ENCODE peak calls at places on chromosomes 3 and 15, in six cellular contexts. One of them, this sample, is unnamed.

GRCh38 chr3:23431759-23432158 is 228.6 kb downstream of the UBE2E2 start:
- DNase-seq in cardiac fibroblast: peak
- DNase-seq in heart left ventricle: no peak
- DNase-seq in cardiac muscle cell: no peak
- DNase-seq in SK-N-SH: no peak
- DNase-seq in foreskin fibroblast: no peak
- DNase-seq in this sample: no peak

GRCh38 chr3:126180477-126181397 is at the start of gene ALDH1L1:
- DNase-seq in heart left ventricle: peak
- DNase-seq in foreskin fibroblast: peak
- DNase-seq in SK-N-SH: peak
- DNase-seq in cardiac muscle cell: peak
- DNase-seq in cardiac fibroblast: peak
- DNase-seq in this sample: peak

GRCh38 chr15:56058986-56059385 is 65.6 kb upstream of the NEDD4 start:
- DNase-seq in cardiac muscle cell: no peak
- DNase-seq in heart left ventricle: no peak
- DNase-seq in foreskin fibroblast: no peak
- DNase-seq in SK-N-SH: no peak
- DNase-seq in cardiac fibroblast: no peak
- DNase-seq in this sample: no peak

GRCh38 chr15:52466716-52467115 is 62.0 kb downstream of the MYO5A start:
- DNase-seq in SK-N-SH: no peak
- DNase-seq in cardiac muscle cell: no peak
- DNase-seq in foreskin fibroblast: no peak
- DNase-seq in cardiac fibroblast: no peak
- DNase-seq in heart left ventricle: no peak
- DNase-seq in this sample: no peak

GRCh38 chr15:77870195-77871065 is 207.1 kb downstream of the TBC1D2B start:
- DNase-seq in foreskin fibroblast: peak
- DNase-seq in cardiac muscle cell: peak
- DNase-seq in heart left ventricle: peak
- DNase-seq in cardiac fibroblast: peak
- DNase-seq in SK-N-SH: peak
- DNase-seq in this sample: peak

GRCh38 chr15:75368689-75369239 is 357 bp upstream of the MAN2C1 start:
- DNase-seq in foreskin fibroblast: peak
- DNase-seq in cardiac muscle cell: no peak
- DNase-seq in SK-N-SH: peak
- DNase-seq in cardiac fibroblast: no peak
- DNase-seq in heart left ventricle: no peak
- DNase-seq in this sample: no peak

GRCh38 chr3:181362378-181362777 is 349.3 kb upstream of the SOX2 start:
- DNase-seq in cardiac muscle cell: no peak
- DNase-seq in heart left ventricle: no peak
- DNase-seq in SK-N-SH: no peak
- DNase-seq in cardiac fibroblast: no peak
- DNase-seq in foreskin fibroblast: no peak
- DNase-seq in this sample: peak

GRCh38 chr15:24150542-24150941 is 463.4 kb upstream of the NDN start:
- DNase-seq in heart left ventricle: no peak
- DNase-seq in cardiac fibroblast: no peak
- DNase-seq in SK-N-SH: no peak
- DNase-seq in foreskin fibroblast: no peak
- DNase-seq in cardiac muscle cell: no peak
- DNase-seq in this sample: no peak

GRCh38 chr3:14124223-14124614 is 451 bp downstream of the CHCHD4 start:
- DNase-seq in cardiac fibroblast: peak
- DNase-seq in SK-N-SH: peak
- DNase-seq in foreskin fibroblast: peak
- DNase-seq in heart left ventricle: peak
- DNase-seq in cardiac muscle cell: peak
- DNase-seq in this sample: no peak

GRCh38 chr3:139523166-139523565 is 16.4 kb downstream of the RBP1 start:
- DNase-seq in foreskin fibroblast: no peak
- DNase-seq in heart left ventricle: no peak
- DNase-seq in SK-N-SH: no peak
- DNase-seq in cardiac fibroblast: no peak
- DNase-seq in cardiac muscle cell: no peak
- DNase-seq in this sample: no peak
- TF ChIP-seq CTCF in foreskin fibroblast: no peak
- TF ChIP-seq CTCF in heart left ventricle: no peak
- TF ChIP-seq CTCF in SK-N-SH: no peak
- TF ChIP-seq CTCF in cardiac fibroblast: no peak
- TF ChIP-seq CTCF in cardiac muscle cell: no peak
- TF ChIP-seq CTCF in this sample: no peak

DNA sequence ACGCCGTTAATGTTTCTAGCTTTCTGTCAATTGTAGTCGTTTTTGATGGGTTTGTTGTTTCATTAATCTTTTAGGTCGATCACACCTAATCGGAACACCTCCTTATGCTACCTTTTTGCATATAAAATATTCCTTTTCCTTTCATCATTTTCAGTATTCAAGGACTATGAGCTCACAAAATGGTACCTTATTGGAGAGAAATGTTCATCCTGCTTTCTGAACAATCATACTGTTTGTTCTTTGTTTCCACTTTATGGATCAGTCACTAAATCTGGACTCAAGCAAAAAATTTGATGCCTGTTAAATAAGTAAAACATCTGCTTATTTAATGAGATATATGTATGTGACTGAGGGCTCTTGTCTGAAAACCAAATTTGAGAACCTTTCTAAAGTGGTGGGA is 1.1 kb downstream of the KIF15 start:
- DNase-seq in cardiac fibroblast: peak
- DNase-seq in SK-N-SH: no peak
- DNase-seq in cardiac muscle cell: no peak
- DNase-seq in heart left ventricle: no peak
- DNase-seq in foreskin fibroblast: no peak
- DNase-seq in this sample: no peak
- H3K4me3 ChIP-seq in cardiac fibroblast: peak
- H3K4me3 ChIP-seq in SK-N-SH: peak
- H3K4me3 ChIP-seq in cardiac muscle cell: peak
- H3K4me3 ChIP-seq in heart left ventricle: no peak
- H3K4me3 ChIP-seq in foreskin fibroblast: peak
- H3K4me3 ChIP-seq in this sample: peak

DNA sequence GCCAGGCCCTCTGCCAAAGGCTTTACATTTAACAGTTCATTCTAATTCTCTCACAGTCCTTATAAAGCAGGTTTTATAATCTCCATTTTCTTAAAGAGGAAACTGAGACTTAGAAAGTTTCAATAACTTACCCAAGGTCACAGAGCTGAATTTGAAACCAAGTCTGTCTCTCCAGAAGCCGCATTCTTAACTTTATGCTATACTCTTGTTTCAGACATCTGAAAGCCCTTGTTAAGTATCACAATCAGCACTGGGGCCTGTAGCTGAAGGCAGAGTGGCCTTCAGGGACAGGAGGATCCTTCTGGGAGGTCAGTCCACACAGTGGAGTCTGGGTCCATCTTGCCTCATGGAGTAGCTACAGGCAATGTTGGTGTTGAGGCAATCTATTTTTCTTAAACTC is 27.9 kb downstream of the LRRN1 start:
- DNase-seq in cardiac fibroblast: no peak
- DNase-seq in heart left ventricle: no peak
- DNase-seq in foreskin fibroblast: no peak
- DNase-seq in cardiac muscle cell: no peak
- DNase-seq in SK-N-SH: no peak
- DNase-seq in this sample: no peak
- TF ChIP-seq CTCF in cardiac fibroblast: no peak
- TF ChIP-seq CTCF in heart left ventricle: no peak
- TF ChIP-seq CTCF in foreskin fibroblast: no peak
- TF ChIP-seq CTCF in cardiac muscle cell: no peak
- TF ChIP-seq CTCF in SK-N-SH: no peak
- TF ChIP-seq CTCF in this sample: no peak

GRCh38 chr3:24829011-24829581 is 334.4 kb upstream of the THRB start:
- DNase-seq in cardiac muscle cell: peak
- DNase-seq in foreskin fibroblast: peak
- DNase-seq in heart left ventricle: peak
- DNase-seq in cardiac fibroblast: no peak
- DNase-seq in SK-N-SH: peak
- DNase-seq in this sample: no peak
- H3K4me3 ChIP-seq in cardiac muscle cell: peak
- H3K4me3 ChIP-seq in foreskin fibroblast: no peak
- H3K4me3 ChIP-seq in heart left ventricle: peak
- H3K4me3 ChIP-seq in cardiac fibroblast: peak
- H3K4me3 ChIP-seq in SK-N-SH: peak
- H3K4me3 ChIP-seq in this sample: peak

DNA sequence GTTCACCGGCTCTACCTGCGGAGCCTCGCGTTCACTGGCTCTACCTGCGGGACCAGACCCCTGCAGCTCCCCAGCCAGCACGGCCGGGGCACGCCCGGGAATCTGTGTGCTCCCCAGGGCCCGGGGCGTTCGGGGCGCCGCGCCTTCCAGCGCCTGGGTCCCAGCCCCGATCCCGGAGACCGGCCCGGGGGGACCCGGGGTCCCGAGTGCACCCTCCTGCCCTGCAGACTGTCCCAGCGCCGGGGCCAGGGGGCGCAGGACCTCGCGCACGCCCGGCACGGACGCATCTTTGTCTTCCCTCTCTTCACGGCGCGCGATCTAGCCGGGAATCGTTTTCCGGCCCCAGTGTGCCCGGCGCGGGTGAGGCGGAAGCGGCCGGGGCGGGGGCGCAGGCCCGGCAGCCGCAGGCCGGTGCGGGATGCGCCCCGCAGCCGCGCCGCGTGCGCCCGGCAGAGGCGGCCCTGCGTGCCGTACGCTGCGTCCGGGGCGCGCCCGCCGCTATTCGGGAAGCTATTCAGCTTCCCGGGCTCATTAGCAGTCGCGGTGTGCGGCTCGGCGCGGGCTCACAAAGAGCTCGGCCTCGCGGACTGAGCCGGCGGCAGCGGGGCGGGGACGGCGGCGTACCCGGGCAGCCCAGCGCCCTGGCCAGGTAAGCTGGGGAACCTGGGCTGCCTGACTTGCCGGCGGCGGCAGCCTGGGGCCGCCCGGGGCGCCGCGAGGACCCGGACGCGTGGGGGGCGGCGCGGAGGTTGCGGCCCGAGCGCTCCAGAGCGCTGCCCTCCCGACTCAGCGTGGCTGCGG is at the start of gene APBA2:
- DNase-seq in SK-N-SH: peak
- DNase-seq in cardiac fibroblast: peak
- DNase-seq in foreskin fibroblast: peak
- DNase-seq in heart left ventricle: no peak
- DNase-seq in cardiac muscle cell: peak
- DNase-seq in this sample: no peak
- TF ChIP-seq CTCF in SK-N-SH: no peak
- TF ChIP-seq CTCF in cardiac fibroblast: no peak
- TF ChIP-seq CTCF in foreskin fibroblast: no peak
- TF ChIP-seq CTCF in heart left ventricle: no peak
- TF ChIP-seq CTCF in cardiac muscle cell: peak
- TF ChIP-seq CTCF in this sample: peak

GRCh38 chr3:157495846-157496245 is 7.4 kb downstream of the VEPH1 start:
- DNase-seq in heart left ventricle: no peak
- DNase-seq in cardiac fibroblast: no peak
- DNase-seq in cardiac muscle cell: no peak
- DNase-seq in SK-N-SH: no peak
- DNase-seq in foreskin fibroblast: no peak
- DNase-seq in this sample: no peak

GRCh38 chr3:157500232-157500631 is 3.0 kb downstream of the VEPH1 start:
- DNase-seq in cardiac muscle cell: no peak
- DNase-seq in cardiac fibroblast: no peak
- DNase-seq in heart left ventricle: no peak
- DNase-seq in foreskin fibroblast: no peak
- DNase-seq in SK-N-SH: no peak
- DNase-seq in this sample: no peak

GRCh38 chr3:157498374-157498773 is 4.8 kb downstream of the VEPH1 start:
- DNase-seq in cardiac muscle cell: no peak
- DNase-seq in SK-N-SH: no peak
- DNase-seq in cardiac fibroblast: no peak
- DNase-seq in heart left ventricle: no peak
- DNase-seq in foreskin fibroblast: peak
- DNase-seq in this sample: no peak

GRCh38 chr3:157501863-157502262 is 1.4 kb downstream of the VEPH1 start:
- DNase-seq in SK-N-SH: no peak
- DNase-seq in foreskin fibroblast: no peak
- DNase-seq in cardiac fibroblast: no peak
- DNase-seq in heart left ventricle: no peak
- DNase-seq in cardiac muscle cell: no peak
- DNase-seq in this sample: no peak

GRCh38 chr3:157499342-157499963 is 3.8 kb downstream of the VEPH1 start:
- DNase-seq in SK-N-SH: no peak
- DNase-seq in foreskin fibroblast: peak
- DNase-seq in heart left ventricle: no peak
- DNase-seq in cardiac fibroblast: no peak
- DNase-seq in cardiac muscle cell: peak
- DNase-seq in this sample: no peak
- H3K4me3 ChIP-seq in SK-N-SH: no peak
- H3K4me3 ChIP-seq in foreskin fibroblast: peak
- H3K4me3 ChIP-seq in heart left ventricle: peak
- H3K4me3 ChIP-seq in cardiac fibroblast: peak
- H3K4me3 ChIP-seq in cardiac muscle cell: peak
- H3K4me3 ChIP-seq in this sample: peak

GRCh38 chr15:37107071-37107753 is 6.9 kb upstream of the MEIS2 start:
- DNase-seq in cardiac fibroblast: no peak
- DNase-seq in foreskin fibroblast: no peak
- DNase-seq in SK-N-SH: peak
- DNase-seq in cardiac muscle cell: no peak
- DNase-seq in heart left ventricle: no peak
- DNase-seq in this sample: no peak
- TF ChIP-seq CTCF in cardiac fibroblast: no peak
- TF ChIP-seq CTCF in foreskin fibroblast: no peak
- TF ChIP-seq CTCF in SK-N-SH: no peak
- TF ChIP-seq CTCF in cardiac muscle cell: no peak
- TF ChIP-seq CTCF in heart left ventricle: no peak
- TF ChIP-seq CTCF in this sample: no peak

GRCh38 chr15:76576526-76577279 is 240.1 kb downstream of the ISL2 start:
- DNase-seq in cardiac muscle cell: peak
- DNase-seq in foreskin fibroblast: peak
- DNase-seq in cardiac fibroblast: peak
- DNase-seq in heart left ventricle: peak
- DNase-seq in SK-N-SH: no peak
- DNase-seq in this sample: peak
- H3K4me3 ChIP-seq in cardiac muscle cell: no peak
- H3K4me3 ChIP-seq in foreskin fibroblast: no peak
- H3K4me3 ChIP-seq in cardiac fibroblast: no peak
- H3K4me3 ChIP-seq in heart left ventricle: no peak
- H3K4me3 ChIP-seq in SK-N-SH: no peak
- H3K4me3 ChIP-seq in this sample: no peak

GRCh38 chr3:140579260-140579659 is 98.6 kb upstream of the TRIM42 start:
- DNase-seq in cardiac fibroblast: no peak
- DNase-seq in cardiac muscle cell: no peak
- DNase-seq in SK-N-SH: no peak
- DNase-seq in foreskin fibroblast: no peak
- DNase-seq in heart left ventricle: no peak
- DNase-seq in this sample: no peak
- TF ChIP-seq CTCF in cardiac fibroblast: no peak
- TF ChIP-seq CTCF in cardiac muscle cell: no peak
- TF ChIP-seq CTCF in SK-N-SH: no peak
- TF ChIP-seq CTCF in foreskin fibroblast: no peak
- TF ChIP-seq CTCF in heart left ventricle: no peak
- TF ChIP-seq CTCF in this sample: no peak